ENCODE peak calls at places on chromosomes 1 and 21, in six cellular contexts. One of them, this sample, is unnamed.

GRCh38 chr1:84668185-84668584 is 22.1 kb downstream of the SSX2IP start:
- DNase-seq in lower lobe of right lung: no peak
- DNase-seq in AG09309: no peak
- DNase-seq in ovary: no peak
- DNase-seq in PC-3: peak; percentile 28
- DNase-seq in CD8-positive, alpha-beta T cell: no peak
- DNase-seq in this sample: no peak

GRCh38 chr21:37159053-37159776 is 86.2 kb downstream of the TTC3 start:
- DNase-seq in PC-3: no peak
- DNase-seq in lower lobe of right lung: no peak
- DNase-seq in AG09309: no peak
- DNase-seq in ovary: no peak
- DNase-seq in CD8-positive, alpha-beta T cell: no peak
- DNase-seq in this sample: no peak

GRCh38 chr1:231937013-231937754 is 310.6 kb downstream of the DISC1 start:
- DNase-seq in AG09309: no peak
- DNase-seq in lower lobe of right lung: peak; percentile 58
- DNase-seq in CD8-positive, alpha-beta T cell: no peak
- DNase-seq in PC-3: peak; percentile 69
- DNase-seq in ovary: no peak
- DNase-seq in this sample: no peak

GRCh38 chr1:26828352-26829093 is 2.0 kb downstream of the ZDHHC18 start:
- DNase-seq in lower lobe of right lung: peak; percentile 69
- DNase-seq in AG09309: no peak
- DNase-seq in PC-3: no peak
- DNase-seq in ovary: no peak
- DNase-seq in CD8-positive, alpha-beta T cell: no peak
- DNase-seq in this sample: no peak

GRCh38 chr21:38992737-38993136 is 187.0 kb downstream of the ETS2 start:
- DNase-seq in lower lobe of right lung: no peak
- DNase-seq in PC-3: no peak
- DNase-seq in ovary: no peak
- DNase-seq in AG09309: no peak
- DNase-seq in CD8-positive, alpha-beta T cell: no peak
- DNase-seq in this sample: no peak

GRCh38 chr1:117815105-117815812 is 114.2 kb downstream of the GDAP2 start:
- DNase-seq in PC-3: peak; percentile 57
- DNase-seq in AG09309: no peak
- DNase-seq in lower lobe of right lung: no peak
- DNase-seq in CD8-positive, alpha-beta T cell: no peak
- DNase-seq in ovary: no peak
- DNase-seq in this sample: no peak

GRCh38 chr21:38811257-38811656 is 5.5 kb downstream of the ETS2 start:
- DNase-seq in lower lobe of right lung: no peak
- DNase-seq in PC-3: peak; percentile 99
- DNase-seq in CD8-positive, alpha-beta T cell: no peak
- DNase-seq in ovary: no peak
- DNase-seq in AG09309: peak; percentile 86
- DNase-seq in this sample: peak; percentile 46

GRCh38 chr1:16438516-16438915 is 1.3 kb upstream of the SPATA21 start:
- DNase-seq in CD8-positive, alpha-beta T cell: no peak
- DNase-seq in lower lobe of right lung: no peak
- DNase-seq in PC-3: no peak
- DNase-seq in AG09309: no peak
- DNase-seq in ovary: no peak
- DNase-seq in this sample: no peak

GRCh38 chr1:27710574-27710973 is 15.2 kb upstream of the FAM76A start:
- DNase-seq in CD8-positive, alpha-beta T cell: no peak
- DNase-seq in AG09309: no peak
- DNase-seq in lower lobe of right lung: no peak
- DNase-seq in ovary: no peak
- DNase-seq in PC-3: no peak
- DNase-seq in this sample: no peak

GRCh38 chr1:161506336-161507223 is 1.3 kb downstream of the FCGR2A start:
- DNase-seq in PC-3: no peak
- DNase-seq in lower lobe of right lung: peak; percentile 73
- DNase-seq in ovary: no peak
- DNase-seq in CD8-positive, alpha-beta T cell: no peak
- DNase-seq in AG09309: no peak
- DNase-seq in this sample: no peak

GRCh38 chr21:44051462-44051941 is 39.4 kb downstream of the TRAPPC10 start:
- DNase-seq in CD8-positive, alpha-beta T cell: no peak
- DNase-seq in PC-3: no peak
- DNase-seq in AG09309: no peak
- DNase-seq in ovary: peak; percentile 69
- DNase-seq in lower lobe of right lung: no peak
- DNase-seq in this sample: no peak

GRCh38 chr1:153881764-153882163 is 41.0 kb downstream of the GATAD2B start:
- DNase-seq in PC-3: no peak
- DNase-seq in lower lobe of right lung: no peak
- DNase-seq in AG09309: no peak
- DNase-seq in ovary: no peak
- DNase-seq in CD8-positive, alpha-beta T cell: no peak
- DNase-seq in this sample: no peak

GRCh38 chr1:29392486-29393450 is 156.4 kb downstream of the PTPRU start:
- DNase-seq in CD8-positive, alpha-beta T cell: no peak
- DNase-seq in ovary: no peak
- DNase-seq in lower lobe of right lung: no peak
- DNase-seq in AG09309: no peak
- DNase-seq in PC-3: no peak
- DNase-seq in this sample: no peak

DNA sequence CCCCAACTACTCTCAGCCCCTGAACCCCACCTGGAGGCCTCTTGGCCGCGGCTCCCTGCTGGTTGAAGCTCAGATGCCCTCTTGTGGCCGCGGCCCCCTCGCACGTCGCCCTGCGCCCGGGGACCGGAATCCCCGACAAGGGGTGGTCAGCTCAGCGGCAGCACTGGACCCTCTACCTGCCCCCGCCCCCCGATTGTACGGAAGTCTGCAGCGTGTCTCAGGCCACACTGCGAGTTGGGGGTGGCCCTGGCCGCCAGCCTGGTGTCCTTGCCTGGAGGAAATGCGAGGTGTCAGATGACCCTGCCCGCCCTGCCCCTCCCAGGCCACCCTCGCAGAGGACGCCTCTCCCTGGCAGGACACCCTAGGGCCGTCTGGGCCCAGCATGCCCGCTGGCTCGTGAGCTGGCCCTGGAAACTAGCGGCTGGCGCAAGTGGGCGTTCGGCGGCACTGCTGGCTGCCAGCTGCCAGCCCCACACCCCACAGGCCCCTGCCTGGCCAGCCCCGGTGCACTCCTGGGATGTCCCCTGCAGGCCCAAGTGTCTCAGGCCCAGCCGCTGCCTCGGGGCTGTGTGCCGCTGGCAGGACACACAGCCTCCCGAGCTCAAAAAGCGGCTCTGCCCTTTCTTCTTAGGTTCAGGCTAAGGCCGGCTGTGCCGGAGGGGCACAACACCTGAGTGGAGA is 60.8 kb downstream of the EDN2 start:
- DNase-seq in ovary: no peak
- DNase-seq in lower lobe of right lung: peak; percentile 64
- DNase-seq in PC-3: peak; percentile 16
- DNase-seq in CD8-positive, alpha-beta T cell: no peak
- DNase-seq in AG09309: no peak
- DNase-seq in this sample: no peak
- TF ChIP-seq CTCF in ovary: no peak
- TF ChIP-seq CTCF in lower lobe of right lung: peak; percentile 28
- TF ChIP-seq CTCF in PC-3: peak; percentile 64
- TF ChIP-seq CTCF in CD8-positive, alpha-beta T cell: no peak
- TF ChIP-seq CTCF in AG09309: no peak
- TF ChIP-seq CTCF in this sample: no peak

DNA sequence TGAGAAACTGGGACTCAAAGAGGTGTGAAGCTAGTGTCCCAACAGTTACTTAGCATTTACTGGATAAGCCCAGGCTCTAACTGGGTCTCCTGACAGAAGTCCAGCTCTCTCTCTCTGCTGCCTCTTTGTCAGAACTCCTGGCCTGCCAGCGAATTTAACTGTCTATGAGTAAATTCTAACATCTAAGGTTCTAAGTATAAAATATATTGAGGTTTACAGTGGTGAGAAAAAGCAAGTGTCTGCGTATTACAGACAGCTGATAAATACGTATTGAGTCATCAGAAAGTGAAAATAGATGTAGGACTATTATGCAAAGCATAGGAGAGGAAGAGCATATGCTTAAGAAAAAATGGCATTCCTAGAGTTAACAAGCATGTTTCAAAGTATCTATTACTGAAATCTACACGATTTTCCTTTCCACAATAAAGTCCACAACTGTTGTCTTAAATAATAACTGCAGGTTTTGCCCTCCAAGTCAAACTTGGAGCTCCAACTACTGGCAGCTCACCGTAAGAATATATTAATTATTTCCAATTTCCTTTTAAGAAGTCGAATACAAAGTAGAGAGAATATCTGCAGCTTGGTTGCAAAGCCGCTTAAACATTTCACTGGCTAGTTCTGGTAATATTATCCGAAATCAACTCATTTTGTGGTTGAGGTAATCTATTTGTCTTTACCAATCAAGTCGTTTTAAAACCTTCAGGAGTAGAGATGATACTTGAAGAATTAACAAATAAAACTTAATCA is 1.4 kb upstream of the RGS2 start:
- DNase-seq in AG09309: no peak
- DNase-seq in PC-3: peak; percentile 40
- DNase-seq in CD8-positive, alpha-beta T cell: peak; percentile 7
- DNase-seq in ovary: no peak
- DNase-seq in lower lobe of right lung: no peak
- DNase-seq in this sample: no peak
- TF ChIP-seq CTCF in AG09309: peak; percentile 23
- TF ChIP-seq CTCF in PC-3: peak; percentile 45
- TF ChIP-seq CTCF in CD8-positive, alpha-beta T cell: no peak
- TF ChIP-seq CTCF in ovary: no peak
- TF ChIP-seq CTCF in lower lobe of right lung: peak; percentile 32
- TF ChIP-seq CTCF in this sample: no peak

GRCh38 chr1:46183119-46183842 is 7.0 kb upstream of the P3R3URF start:
- DNase-seq in CD8-positive, alpha-beta T cell: no peak
- DNase-seq in lower lobe of right lung: peak; percentile 70
- DNase-seq in AG09309: peak; percentile 90
- DNase-seq in PC-3: peak; percentile 100
- DNase-seq in ovary: peak; percentile 48
- DNase-seq in this sample: peak; percentile 87
- TF ChIP-seq CTCF in CD8-positive, alpha-beta T cell: no peak
- TF ChIP-seq CTCF in lower lobe of right lung: no peak
- TF ChIP-seq CTCF in AG09309: no peak
- TF ChIP-seq CTCF in PC-3: peak; percentile 30
- TF ChIP-seq CTCF in ovary: no peak
- TF ChIP-seq CTCF in this sample: no peak

DNA sequence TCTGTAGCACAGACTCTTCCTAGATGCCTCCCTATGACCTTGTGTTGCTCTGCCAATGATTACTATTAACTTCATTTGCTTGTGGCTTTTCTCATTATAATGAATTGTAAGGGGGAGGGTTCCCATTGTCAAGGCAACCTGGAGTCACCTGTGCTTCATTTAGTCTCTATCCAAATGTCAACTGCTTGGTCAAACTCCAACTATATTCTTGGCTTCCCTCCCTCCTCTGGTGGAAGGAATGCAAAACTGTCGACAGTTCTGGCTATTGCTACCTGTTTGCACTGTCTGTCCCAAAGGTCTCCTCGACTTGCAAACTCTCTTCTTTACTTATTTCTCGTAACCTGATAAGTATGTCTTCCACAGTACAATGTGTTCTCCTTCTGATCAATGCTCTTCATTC is 100.3 kb downstream of the CACNA1E start:
- DNase-seq in AG09309: no peak
- DNase-seq in PC-3: no peak
- DNase-seq in CD8-positive, alpha-beta T cell: no peak
- DNase-seq in ovary: no peak
- DNase-seq in lower lobe of right lung: no peak
- DNase-seq in this sample: peak; percentile 30
- TF ChIP-seq CTCF in AG09309: no peak
- TF ChIP-seq CTCF in PC-3: no peak
- TF ChIP-seq CTCF in CD8-positive, alpha-beta T cell: no peak
- TF ChIP-seq CTCF in ovary: no peak
- TF ChIP-seq CTCF in lower lobe of right lung: peak; percentile 29
- TF ChIP-seq CTCF in this sample: no peak

DNA sequence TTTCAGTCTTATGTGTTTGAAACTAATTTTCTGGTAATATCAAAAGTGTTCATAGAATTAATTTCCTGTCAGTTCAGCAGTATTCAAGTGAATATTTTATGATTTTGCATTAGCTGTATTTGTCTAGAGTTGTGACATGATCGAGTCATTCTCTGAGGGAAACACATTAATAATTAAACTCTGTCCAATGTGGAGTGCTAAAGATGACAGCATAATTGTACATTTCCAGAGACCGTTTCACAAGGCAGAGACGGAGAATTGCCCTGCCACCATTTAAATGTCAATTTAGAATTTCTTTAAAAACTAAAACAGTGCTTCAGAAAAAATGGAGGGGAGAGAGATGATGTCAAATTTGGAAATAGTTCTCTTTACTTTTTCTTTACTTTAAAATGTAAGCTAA is 1359.1 kb upstream of the ADGRL4 start:
- DNase-seq in ovary: no peak
- DNase-seq in CD8-positive, alpha-beta T cell: no peak
- DNase-seq in PC-3: no peak
- DNase-seq in lower lobe of right lung: no peak
- DNase-seq in AG09309: no peak
- DNase-seq in this sample: no peak
- TF ChIP-seq CTCF in ovary: no peak
- TF ChIP-seq CTCF in CD8-positive, alpha-beta T cell: no peak
- TF ChIP-seq CTCF in PC-3: no peak
- TF ChIP-seq CTCF in lower lobe of right lung: no peak
- TF ChIP-seq CTCF in AG09309: no peak
- TF ChIP-seq CTCF in this sample: no peak

GRCh38 chr21:23960769-23961168 is 1646.5 kb downstream of the MRPL39 start:
- DNase-seq in CD8-positive, alpha-beta T cell: no peak
- DNase-seq in ovary: no peak
- DNase-seq in lower lobe of right lung: no peak
- DNase-seq in AG09309: no peak
- DNase-seq in PC-3: peak; percentile 68
- DNase-seq in this sample: no peak
- TF ChIP-seq CTCF in CD8-positive, alpha-beta T cell: no peak
- TF ChIP-seq CTCF in ovary: no peak
- TF ChIP-seq CTCF in lower lobe of right lung: no peak
- TF ChIP-seq CTCF in AG09309: no peak
- TF ChIP-seq CTCF in PC-3: no peak
- TF ChIP-seq CTCF in this sample: no peak

GRCh38 chr1:9687120-9687875 is 35.8 kb downstream of the PIK3CD start:
- DNase-seq in lower lobe of right lung: peak; percentile 66
- DNase-seq in AG09309: no peak
- DNase-seq in CD8-positive, alpha-beta T cell: peak; percentile 81
- DNase-seq in PC-3: peak; percentile 74
- DNase-seq in ovary: peak; percentile 69
- DNase-seq in this sample: peak; percentile 61
- TF ChIP-seq CTCF in lower lobe of right lung: no peak
- TF ChIP-seq CTCF in AG09309: no peak
- TF ChIP-seq CTCF in CD8-positive, alpha-beta T cell: no peak
- TF ChIP-seq CTCF in PC-3: no peak
- TF ChIP-seq CTCF in ovary: no peak
- TF ChIP-seq CTCF in this sample: no peak

DNA sequence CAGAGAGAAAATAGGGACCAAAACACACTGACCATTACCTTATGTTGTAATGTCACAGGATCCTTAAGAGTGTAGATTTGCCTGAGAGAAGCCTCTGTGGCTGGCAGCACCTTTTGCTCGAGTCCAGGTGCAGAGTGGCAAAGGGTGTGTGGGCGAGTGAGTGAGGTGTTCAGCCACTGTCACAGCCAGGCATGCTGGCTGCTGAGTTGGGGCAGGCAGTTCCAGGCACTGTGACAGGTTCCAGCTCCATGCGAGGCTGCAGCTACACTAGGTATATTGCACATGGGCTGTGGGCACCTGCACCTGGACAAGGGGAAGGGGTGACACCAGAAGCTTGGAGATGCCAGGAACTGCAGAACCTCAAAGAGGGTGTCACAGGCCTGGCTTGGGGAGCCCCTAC is 1370.4 kb upstream of the PRMT6 start:
- DNase-seq in PC-3: no peak
- DNase-seq in lower lobe of right lung: no peak
- DNase-seq in CD8-positive, alpha-beta T cell: no peak
- DNase-seq in AG09309: no peak
- DNase-seq in ovary: no peak
- DNase-seq in this sample: no peak
- TF ChIP-seq CTCF in PC-3: no peak
- TF ChIP-seq CTCF in lower lobe of right lung: no peak
- TF ChIP-seq CTCF in CD8-positive, alpha-beta T cell: no peak
- TF ChIP-seq CTCF in AG09309: no peak
- TF ChIP-seq CTCF in ovary: no peak
- TF ChIP-seq CTCF in this sample: no peak